ENCODE peak calls at places on chromosomes 6 and 20, in ten cellular contexts. C, R, E, U, P, D, G, H, O and N are unnamed samples. For H3K9me3, the result is how much of the 10 kb centered on the place peaks cover.

GRCh38 chr6:150659046-150659763 is 59.5 kb downstream of the PLEKHG1 start:
- DNase-seq in G (no peak), O (no peak), E (no peak), P (no peak), C (no peak), H (no peak), D (no peak), R (no peak), U (peak), N (peak)

GRCh38 chr6:34350100-34350936 is 42.2 kb downstream of the NUDT3 start:
- DNase-seq in D (no peak), E (no peak), H (no peak), U (no peak), C (no peak), R (no peak), O (no peak), P (no peak), G (no peak), N (no peak)

GRCh38 chr6:108563292-108563691 is 2.6 kb downstream of the FOXO3 start:
- DNase-seq in G (no peak), C (no peak), E (no peak), P (peak), H (no peak), R (no peak), D (no peak), U (no peak), O (no peak), N (no peak)

GRCh38 chr6:45830441-45831139 is 185.1 kb downstream of the CLIC5 start:
- DNase-seq in U (no peak), H (no peak), E (no peak), P (no peak), D (no peak), O (no peak), G (no peak), C (no peak), R (no peak), N (no peak)

GRCh38 chr6:130425532-130425931 is 59.7 kb downstream of the TMEM200A start:
- DNase-seq in E (no peak), G (no peak), C (no peak), P (no peak), U (no peak), H (no peak), O (no peak), D (no peak), R (no peak), N (no peak)

GRCh38 chr6:56475736-56476457 is 166.8 kb downstream of the DST start:
- DNase-seq in D (peak), H (peak), E (no peak), G (peak), P (peak), R (no peak), C (no peak), U (peak), O (no peak), N (peak)

GRCh38 chr20:63335711-63336110 is 25.4 kb downstream of the CHRNA4 start:
- DNase-seq in D (no peak), G (no peak), O (no peak), U (no peak), E (peak), C (no peak), R (no peak), P (no peak), H (no peak), N (no peak)

GRCh38 chr6:108732101-108732870 is 115.9 kb upstream of the ARMC2 start:
- DNase-seq in R (peak), E (no peak), U (peak), G (no peak), D (no peak), P (peak), O (no peak), H (no peak), C (no peak), N (peak)

GRCh38 chr6:25279748-25280616 is 808 bp downstream of the CARMIL1 start:
- DNase-seq in E (no peak), H (no peak), C (peak), P (no peak), D (no peak), G (no peak), U (peak), O (no peak), R (peak), N (peak)

GRCh38 chr6:155530219-155530834 is 74.7 kb upstream of the NOX3 start:
- DNase-seq in O (no peak), E (no peak), P (peak), H (no peak), R (no peak), U (no peak), C (no peak), D (no peak), G (no peak), N (peak)

GRCh38 chr20:49337357-49337756 is 59.5 kb upstream of the ZNFX1 start:
- DNase-seq in P (no peak), G (no peak), D (no peak), U (no peak), H (no peak), E (no peak), R (no peak), O (no peak), C (no peak), N (no peak)

GRCh38 chr20:35776513-35777101 is 4.8 kb downstream of the PHF20 start:
- DNase-seq in H (peak), R (no peak), P (peak), O (peak), G (no peak), D (peak), U (peak), C (no peak), E (peak), N (peak)

GRCh38 chr20:3168079-3168828 is 5.1 kb downstream of the LZTS3 start:
- DNase-seq in E (no peak), G (no peak), D (no peak), R (peak), P (no peak), O (no peak), U (peak), C (no peak), H (peak), N (peak)

GRCh38 chr6:161434921-161435411 is 161.1 kb upstream of the AGPAT4 start:
- DNase-seq in H (no peak), P (peak), R (no peak), U (no peak), D (no peak), C (no peak), O (no peak), G (no peak), E (no peak), N (peak)

GRCh38 chr6:78231002-78231401 is 578.2 kb downstream of the MEI4 start:
- DNase-seq in C (no peak), R (no peak), D (no peak), P (no peak), U (no peak), G (no peak), O (no peak), H (no peak), E (no peak), N (no peak)

GRCh38 chr6:142551145-142551811 is 249.5 kb downstream of the ADGRG6 start:
- DNase-seq in D (no peak), P (no peak), H (no peak), R (peak), E (no peak), C (no peak), U (no peak), G (no peak), O (no peak), N (no peak)

GRCh38 chr6:170271771-170272314 is 19.0 kb downstream of the DLL1 start:
- DNase-seq in H (no peak), G (no peak), O (no peak), C (no peak), P (no peak), R (no peak), U (no peak), E (no peak), D (no peak), N (peak)

GRCh38 chr6:53043626-53044025 is 21.6 kb upstream of the FBXO9 start:
- DNase-seq in U (no peak), O (no peak), E (no peak), H (no peak), D (no peak), C (no peak), R (no peak), P (peak), G (peak), N (no peak)

GRCh38 chr20:43936805-43937204 is 22.2 kb downstream of the TOX2 start:
- DNase-seq in D (no peak), H (no peak), O (no peak), E (no peak), U (no peak), G (peak), R (no peak), C (no peak), P (no peak), N (no peak)

GRCh38 chr6:20564777-20565176 is 30.5 kb downstream of the CDKAL1 start:
- DNase-seq in R (no peak), O (no peak), G (no peak), P (no peak), C (no peak), E (no peak), U (no peak), H (no peak), D (no peak), N (peak)

GRCh38 chr6:114084327-114084890 is 113.5 kb upstream of the HDAC2 start:
- DNase-seq in U (no peak), E (no peak), D (no peak), P (peak), C (no peak), H (no peak), O (no peak), R (no peak), G (no peak), N (no peak)

GRCh38 chr6:43927525-43928210 is 157.7 kb downstream of the VEGFA start:
- DNase-seq in E (no peak), P (no peak), C (no peak), G (no peak), D (no peak), R (no peak), H (peak), O (no peak), U (peak), N (peak)

GRCh38 chr6:4858194-4859028 is 82.2 kb downstream of the CDYL start:
- DNase-seq in O (no peak), R (no peak), C (no peak), H (no peak), U (no peak), E (no peak), G (no peak), P (no peak), D (no peak), N (no peak)

GRCh38 chr6:4864534-4864933 is 88.3 kb downstream of the CDYL start:
- DNase-seq in U (no peak), R (no peak), D (no peak), P (no peak), E (no peak), G (no peak), C (no peak), O (no peak), H (no peak), N (no peak)

GRCh38 chr6:4860387-4860786 is 84.2 kb downstream of the CDYL start:
- DNase-seq in R (no peak), G (no peak), H (no peak), C (no peak), O (no peak), D (no peak), P (no peak), U (no peak), E (no peak), N (no peak)

GRCh38 chr6:4856779-4857178 is 80.6 kb downstream of the CDYL start:
- DNase-seq in D (no peak), U (no peak), P (no peak), O (no peak), R (no peak), H (no peak), C (no peak), E (no peak), G (no peak), N (no peak)

DNA sequence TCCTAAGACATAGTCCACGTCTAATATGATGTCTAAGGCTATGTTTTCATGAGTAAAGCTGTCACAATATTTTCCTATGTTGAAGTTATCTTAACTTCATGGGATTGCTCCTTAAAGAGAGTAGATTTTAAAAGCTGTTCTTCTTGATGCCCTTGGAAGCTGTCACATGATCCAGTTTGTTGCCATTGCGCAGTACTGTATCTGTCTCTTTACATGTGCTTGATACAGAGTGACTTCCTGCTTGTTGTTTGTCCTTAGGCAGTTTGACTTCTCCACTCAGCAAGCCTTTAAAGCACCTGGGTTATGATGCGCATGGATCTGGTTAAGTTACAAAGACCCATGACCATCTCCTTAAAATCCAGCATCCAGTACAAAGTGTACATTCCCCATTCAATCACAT is 85.4 kb downstream of the CDYL start:
- DNase-seq in O (no peak), E (no peak), G (no peak), P (no peak), U (no peak), D (no peak), C (no peak), R (no peak), H (no peak), N (no peak)
- H3K9me3 ChIP-seq in O (under half), E (under half), G (under half), P (under half), U (under half), D (under half), C (under half), R (under half), H (under half), N (under half)

GRCh38 chr6:110532401-110532800 is 56.0 kb upstream of the SLC22A16 start:
- DNase-seq in R (no peak), C (no peak), P (no peak), U (no peak), D (no peak), G (no peak), E (no peak), H (no peak), O (no peak), N (no peak)

GRCh38 chr6:110530671-110531070 is 54.3 kb upstream of the SLC22A16 start:
- DNase-seq in C (no peak), P (no peak), E (no peak), D (no peak), U (no peak), O (no peak), R (no peak), H (no peak), G (no peak), N (peak)

GRCh38 chr6:110538416-110539060 is 62.1 kb upstream of the SLC22A16 start:
- DNase-seq in O (no peak), P (no peak), U (no peak), R (no peak), D (no peak), C (no peak), E (no peak), H (no peak), G (no peak), N (no peak)

GRCh38 chr6:110537208-110538123 is 61.1 kb upstream of the SLC22A16 start:
- DNase-seq in G (peak), U (no peak), E (no peak), C (no peak), P (peak), R (no peak), H (no peak), D (no peak), O (no peak), N (peak)

DNA sequence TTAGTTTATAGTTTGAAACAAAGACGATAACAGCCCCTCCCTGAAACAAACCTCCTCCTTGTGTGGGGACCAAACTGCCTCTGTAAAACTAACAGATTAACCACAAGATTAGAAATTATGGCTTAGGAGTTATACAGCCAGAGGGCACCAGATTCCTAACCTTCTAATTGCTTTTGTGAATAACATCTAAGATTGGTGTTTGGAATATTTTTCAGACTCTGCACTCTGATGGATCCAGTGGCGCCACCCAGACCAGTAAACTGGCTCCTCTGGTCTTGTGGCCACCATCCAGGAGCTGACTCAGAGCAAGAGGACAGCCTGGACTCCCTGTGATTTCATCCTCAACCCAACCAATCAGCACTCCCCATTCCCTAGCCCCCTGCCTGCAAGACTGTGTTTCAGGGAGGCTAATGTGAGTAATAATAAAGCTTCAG is 58.3 kb upstream of the SLC22A16 start:
- DNase-seq in D (no peak), C (no peak), E (no peak), H (no peak), R (no peak), O (peak), P (peak), U (no peak), G (no peak), N (peak)
- H3K9me3 ChIP-seq in D (under half), C (under half), E (under half), H (under half), R (under half), O (under half), P (under half), U (under half), G (under half), N (under half)

GRCh38 chr6:2502096-2502997 is 248.4 kb downstream of the MYLK4 start:
- DNase-seq in R (no peak), P (peak), G (no peak), D (no peak), H (no peak), U (no peak), C (no peak), O (no peak), E (no peak), N (no peak)
- H3K9me3 ChIP-seq in R (under half), P (under half), G (under half), D (under half), H (under half), U (under half), C (under half), O (under half), E (under half), N (under half)

DNA sequence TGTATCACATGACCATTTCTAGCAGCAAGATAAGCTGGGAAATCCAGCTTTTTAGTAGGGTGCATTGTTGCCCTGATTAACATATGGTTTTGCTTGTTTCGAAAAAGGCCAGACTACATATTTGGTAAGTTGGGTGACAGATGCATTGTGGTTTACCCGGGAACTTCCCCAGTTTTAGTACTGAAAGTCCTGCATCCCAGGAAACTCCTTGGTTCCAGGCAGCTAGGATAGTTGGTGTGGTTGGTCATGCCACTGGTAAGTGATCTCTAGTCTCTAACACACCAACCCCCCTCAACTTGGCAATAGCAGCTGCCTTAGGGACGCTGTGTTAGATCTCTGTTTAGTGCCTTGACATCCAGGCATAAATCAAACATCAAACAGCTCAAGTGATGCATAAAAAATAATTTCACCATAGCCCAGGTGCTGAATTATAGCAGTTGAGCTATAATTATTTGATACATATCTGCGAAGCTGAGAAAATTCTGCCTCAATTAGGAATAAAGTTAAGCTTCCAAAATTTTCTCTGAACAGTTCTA is 216.5 kb downstream of the TFAP2C start:
- DNase-seq in R (no peak), G (no peak), H (no peak), C (no peak), E (no peak), D (no peak), U (no peak), P (no peak), O (no peak), N (no peak)
- H3K9me3 ChIP-seq in R (under half), G (under half), H (under half), C (under half), E (under half), D (under half), U (under half), P (under half), O (under half), N (under half)

GRCh38 chr6:75236630-75237029 is 7.0 kb downstream of the COX7A2 start:
- DNase-seq in U (no peak), H (no peak), C (no peak), E (no peak), G (no peak), O (no peak), R (no peak), D (no peak), P (no peak), N (no peak)
- H3K9me3 ChIP-seq in U (under half), H (under half), C (under half), E (under half), G (under half), O (under half), R (under half), D (under half), P (under half), N (under half)

DNA sequence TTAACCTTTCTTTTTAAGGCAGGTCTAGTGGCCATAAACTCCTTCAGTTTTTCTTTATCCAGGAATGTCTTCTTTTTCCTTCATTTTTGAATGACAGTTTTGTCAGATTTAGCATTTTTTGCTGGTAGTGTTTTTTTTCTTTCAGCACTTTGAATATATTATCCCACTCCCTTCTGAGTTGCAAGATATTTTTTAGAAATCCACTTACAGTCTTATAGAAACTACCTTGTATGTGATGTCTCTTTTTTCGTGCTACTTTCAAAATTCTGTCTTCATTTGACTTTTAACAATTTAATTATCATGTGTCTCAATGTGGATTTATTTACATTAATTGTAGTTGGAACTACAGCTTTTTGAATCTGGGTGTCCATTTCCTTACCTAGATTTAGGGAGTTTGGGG is 284.4 kb upstream of the RNF217 start:
- DNase-seq in G (no peak), P (no peak), O (no peak), C (no peak), R (no peak), U (no peak), E (no peak), D (no peak), H (no peak), N (no peak)
- H3K9me3 ChIP-seq in G (under half), P (under half), O (under half), C (under half), R (under half), U (under half), E (under half), D (under half), H (half or more), N (under half)

DNA sequence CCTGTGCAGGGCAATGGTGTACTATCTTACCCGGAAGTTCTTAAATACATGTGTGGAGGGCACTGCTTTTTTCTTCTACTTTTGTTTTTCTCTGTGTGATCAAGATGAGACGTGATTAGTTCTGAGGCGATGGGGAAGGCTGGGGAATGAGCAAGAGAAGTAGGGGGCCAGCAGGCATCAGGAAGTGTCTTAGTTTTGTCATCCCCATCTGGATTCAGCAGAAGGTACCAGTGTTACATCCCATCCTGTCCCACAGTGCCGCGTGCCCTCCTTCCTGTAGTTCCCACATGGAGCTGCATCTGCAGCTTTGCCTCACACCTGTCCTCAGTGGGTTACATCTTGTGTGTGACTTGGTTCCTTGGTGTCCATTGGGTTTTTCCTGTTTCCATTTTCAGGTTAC is 86.9 kb downstream of the FNDC1 start:
- DNase-seq in P (no peak), R (no peak), G (no peak), O (no peak), U (no peak), E (no peak), D (no peak), C (no peak), H (no peak), N (no peak)
- H3K9me3 ChIP-seq in P (under half), R (under half), G (under half), O (under half), U (under half), E (under half), D (under half), C (under half), H (under half), N (under half)

DNA sequence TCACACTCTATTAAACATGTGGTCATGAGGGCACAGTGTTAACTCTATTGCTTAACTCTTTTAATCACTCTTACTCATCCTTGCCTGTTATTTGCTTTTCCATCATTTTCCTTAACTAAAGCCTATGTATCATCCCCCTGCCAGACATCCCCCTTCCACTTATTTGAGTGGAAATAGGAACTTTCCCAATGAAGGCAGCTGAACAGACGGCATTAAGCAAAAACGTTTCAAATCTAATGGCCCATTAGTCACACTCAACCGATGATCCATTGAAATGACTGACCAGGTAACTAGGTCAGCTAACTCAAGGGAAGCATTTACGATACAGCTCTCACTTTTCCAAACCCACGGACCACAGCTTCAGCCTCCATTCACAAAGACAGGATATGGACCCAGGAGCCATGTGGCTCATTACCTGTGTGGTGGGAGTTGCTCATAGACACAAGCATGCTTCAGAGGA is 89.2 kb downstream of the HAO1 start:
- DNase-seq in D (no peak), C (no peak), G (no peak), P (peak), H (no peak), U (no peak), E (no peak), O (no peak), R (no peak), N (no peak)
- H3K9me3 ChIP-seq in D (under half), C (under half), G (under half), P (under half), H (under half), U (under half), E (under half), O (under half), R (under half), N (under half)